ENCODE peak calls at places on chromosomes 16 and 17, in eight cellular contexts. E is lung, J is GM23338, D is GM12864, K is AG09309, X is fibroblast of mammary gland, B is hepatocyte, M is skeletal muscle cell. Z is an unnamed sample.

GRCh38 chr16:75471723-75472634 is 7.5 kb upstream of the TMEM170A start:
- DNase-seq in E (no peak), J (peak), D (no peak), K (peak), X (peak), B (peak), M (no peak), Z (peak)

GRCh38 chr17:81832608-81833159 is 407 bp downstream of the MCRIP1 start:
- DNase-seq in E (no peak), J (peak), D (peak), K (no peak), X (peak), B (peak), M (no peak), Z (no peak)

GRCh38 chr16:52090080-52090479 is 456.9 kb downstream of the TOX3 start:
- DNase-seq in E (no peak), J (no peak), D (no peak), K (peak), X (peak), B (no peak), M (no peak), Z (no peak)

GRCh38 chr16:57042157-57043111 is 49.9 kb upstream of the CPNE2 start:
- DNase-seq in E (no peak), J (no peak), D (peak), K (no peak), X (no peak), B (no peak), M (no peak), Z (peak)

GRCh38 chr17:40068917-40069750 is 6.4 kb downstream of the THRA start:
- DNase-seq in E (peak), J (peak), D (peak), K (peak), X (peak), B (peak), M (peak), Z (peak)

GRCh38 chr17:4509402-4509801 is 10.7 kb downstream of the SPNS2 start:
- DNase-seq in E (no peak), J (no peak), D (no peak), K (no peak), X (no peak), B (no peak), M (no peak), Z (no peak)

GRCh38 chr17:7982666-7983065 is 19.7 kb upstream of the GUCY2D start:
- DNase-seq in E (no peak), J (peak), D (no peak), K (no peak), X (no peak), B (no peak), M (no peak), Z (no peak)

GRCh38 chr17:32111141-32111771 is 31.0 kb upstream of the RHOT1 start:
- DNase-seq in E (peak), J (peak), D (no peak), K (no peak), X (peak), B (peak), M (peak), Z (no peak)

GRCh38 chr17:21388066-21388465 is 11.9 kb downstream of the KCNJ12 start:
- DNase-seq in E (no peak), J (no peak), D (no peak), K (no peak), X (no peak), B (no peak), M (no peak), Z (no peak)

GRCh38 chr17:49647256-49647585 is 30.7 kb downstream of the SPOP start:
- DNase-seq in E (no peak), J (no peak), D (no peak), K (no peak), X (no peak), B (no peak), M (no peak), Z (no peak)

GRCh38 chr17:49645654-49646053 is 32.2 kb downstream of the SPOP start:
- DNase-seq in E (no peak), J (no peak), D (no peak), K (no peak), X (no peak), B (no peak), M (no peak), Z (no peak)

GRCh38 chr17:49646391-49647255 is 31.3 kb downstream of the SPOP start:
- DNase-seq in E (peak), J (no peak), D (peak), K (no peak), X (peak), B (peak), M (peak), Z (no peak)
- H3K4me3 ChIP-seq in E (no peak), J (no peak), D (no peak), K (peak), X (peak), B (no peak), M (peak), Z (no peak)

GRCh38 chr16:81310045-81310644 is 4.6 kb upstream of the GAN start:
- DNase-seq in E (no peak), J (no peak), D (no peak), K (no peak), X (no peak), B (peak), M (no peak), Z (no peak)
- H3K4me3 ChIP-seq in E (no peak), J (no peak), D (no peak), K (no peak), X (no peak), B (no peak), M (no peak), Z (no peak)

GRCh38 chr16:1159325-1159972 is 6.5 kb downstream of the CACNA1H start:
- DNase-seq in E (no peak), J (no peak), D (no peak), K (no peak), X (no peak), B (no peak), M (no peak), Z (no peak)
- H3K4me3 ChIP-seq in E (no peak), J (no peak), D (no peak), K (no peak), X (no peak), B (no peak), M (no peak), Z (no peak)

GRCh38 chr17:78340183-78340955 is 19.5 kb downstream of the SOCS3 start:
- DNase-seq in E (no peak), J (no peak), D (no peak), K (no peak), X (peak), B (no peak), M (no peak), Z (no peak)
- H3K4me3 ChIP-seq in E (no peak), J (no peak), D (no peak), K (no peak), X (no peak), B (no peak), M (no peak), Z (no peak)

GRCh38 chr16:82653550-82654511 is 27.1 kb downstream of the CDH13 start:
- DNase-seq in E (no peak), J (peak), D (peak), K (peak), X (peak), B (peak), M (no peak), Z (peak)
- H3K4me3 ChIP-seq in E (no peak), J (no peak), D (no peak), K (no peak), X (no peak), B (no peak), M (peak), Z (no peak)

DNA sequence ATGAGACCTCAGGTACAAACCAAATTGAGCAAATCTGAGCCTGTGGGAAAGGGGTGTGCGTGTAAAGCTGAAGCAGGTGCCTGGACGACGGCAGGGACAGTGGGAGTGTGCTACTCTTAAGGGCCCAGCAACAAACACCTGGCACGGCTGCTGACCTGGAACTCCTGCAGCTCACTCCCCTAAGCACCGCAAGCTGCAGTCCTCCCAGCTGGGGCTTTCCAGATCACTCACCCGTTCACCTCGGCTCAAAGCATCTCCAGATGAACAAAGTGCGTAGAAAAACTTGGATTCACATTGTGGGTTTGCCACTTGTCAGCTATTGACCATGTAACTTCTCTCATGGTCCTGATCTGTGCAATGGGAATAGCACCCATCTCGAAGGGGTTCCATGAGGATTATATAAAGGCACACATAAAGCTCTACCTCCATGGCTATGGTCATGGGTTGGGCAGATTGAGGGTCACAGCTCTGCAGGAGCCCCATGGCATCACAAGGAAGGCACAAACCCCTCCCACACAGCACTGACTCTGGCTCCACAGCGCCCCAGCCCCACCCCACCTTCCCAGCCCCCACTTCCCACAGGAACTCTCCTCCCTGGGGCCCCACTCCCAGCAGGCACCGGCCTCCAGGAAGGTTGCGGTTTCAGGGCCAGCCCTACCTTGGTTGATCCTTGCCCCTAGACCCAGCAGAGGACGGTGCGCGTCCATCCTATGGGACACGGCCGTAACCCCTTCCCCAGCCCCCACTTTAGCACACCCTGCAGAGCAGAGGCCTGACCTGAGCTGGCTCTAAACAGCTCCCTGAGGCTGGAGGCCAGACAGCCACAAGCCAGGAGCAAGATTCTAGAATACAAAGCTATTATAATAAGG is 21.9 kb downstream of the ST3GAL2 start:
- DNase-seq in E (no peak), J (no peak), D (no peak), K (no peak), X (no peak), B (peak), M (no peak), Z (no peak)
- H3K4me3 ChIP-seq in E (no peak), J (no peak), D (no peak), K (no peak), X (no peak), B (no peak), M (no peak), Z (no peak)

Z was measured in CD8-positive, alpha-beta memory T cell.